ENCODE peak calls at places on chromosomes 5 and 9, in seven cellular contexts. One of them, this sample, is unnamed.

GRCh38 chr9:70403618-70404025 is 10.8 kb downstream of the KLF9 start:
- DNase-seq in stimulated activated CD8-positive, alpha-beta memory T cell treated with anti-CD3 and anti-CD28 coated beads, Interleukin-15, amount 100 ng/mL, for 1 hour: no peak
- DNase-seq in AG08395: peak
- DNase-seq in A673: no peak
- DNase-seq in right lobe of liver: no peak
- DNase-seq in NCI-H510A treated with DMSO at 0.1 percent for 48 hours: no peak
- DNase-seq in H54: no peak
- DNase-seq in this sample: no peak

GRCh38 chr9:108104991-108105390 is 615.4 kb upstream of the KLF4 start:
- DNase-seq in stimulated activated CD8-positive, alpha-beta memory T cell treated with anti-CD3 and anti-CD28 coated beads, Interleukin-15, amount 100 ng/mL, for 1 hour: no peak
- DNase-seq in H54: no peak
- DNase-seq in right lobe of liver: no peak
- DNase-seq in AG08395: no peak
- DNase-seq in A673: no peak
- DNase-seq in NCI-H510A treated with DMSO at 0.1 percent for 48 hours: peak
- DNase-seq in this sample: no peak

GRCh38 chr5:1513326-1514026 is 10.3 kb downstream of the LPCAT1 start:
- DNase-seq in right lobe of liver: peak
- DNase-seq in A673: no peak
- DNase-seq in AG08395: no peak
- DNase-seq in stimulated activated CD8-positive, alpha-beta memory T cell treated with anti-CD3 and anti-CD28 coated beads, Interleukin-15, amount 100 ng/mL, for 1 hour: no peak
- DNase-seq in H54: no peak
- DNase-seq in NCI-H510A treated with DMSO at 0.1 percent for 48 hours: no peak
- DNase-seq in this sample: no peak

GRCh38 chr9:94847486-94847885 is 121.0 kb downstream of the AOPEP start:
- DNase-seq in right lobe of liver: no peak
- DNase-seq in stimulated activated CD8-positive, alpha-beta memory T cell treated with anti-CD3 and anti-CD28 coated beads, Interleukin-15, amount 100 ng/mL, for 1 hour: no peak
- DNase-seq in A673: peak
- DNase-seq in NCI-H510A treated with DMSO at 0.1 percent for 48 hours: no peak
- DNase-seq in H54: no peak
- DNase-seq in AG08395: peak
- DNase-seq in this sample: peak

GRCh38 chr5:143249851-143250250 is 153.6 kb downstream of the NR3C1 start:
- DNase-seq in stimulated activated CD8-positive, alpha-beta memory T cell treated with anti-CD3 and anti-CD28 coated beads, Interleukin-15, amount 100 ng/mL, for 1 hour: no peak
- DNase-seq in right lobe of liver: no peak
- DNase-seq in H54: no peak
- DNase-seq in AG08395: no peak
- DNase-seq in A673: no peak
- DNase-seq in NCI-H510A treated with DMSO at 0.1 percent for 48 hours: no peak
- DNase-seq in this sample: no peak

GRCh38 chr9:4420351-4420750 is 69.9 kb upstream of the SLC1A1 start:
- DNase-seq in H54: no peak
- DNase-seq in right lobe of liver: no peak
- DNase-seq in stimulated activated CD8-positive, alpha-beta memory T cell treated with anti-CD3 and anti-CD28 coated beads, Interleukin-15, amount 100 ng/mL, for 1 hour: no peak
- DNase-seq in AG08395: no peak
- DNase-seq in NCI-H510A treated with DMSO at 0.1 percent for 48 hours: no peak
- DNase-seq in A673: no peak
- DNase-seq in this sample: no peak

GRCh38 chr5:35470866-35471265 is 146.8 kb upstream of the SPEF2 start:
- DNase-seq in H54: no peak
- DNase-seq in stimulated activated CD8-positive, alpha-beta memory T cell treated with anti-CD3 and anti-CD28 coated beads, Interleukin-15, amount 100 ng/mL, for 1 hour: no peak
- DNase-seq in AG08395: peak
- DNase-seq in A673: no peak
- DNase-seq in right lobe of liver: no peak
- DNase-seq in NCI-H510A treated with DMSO at 0.1 percent for 48 hours: no peak
- DNase-seq in this sample: peak

GRCh38 chr9:135903358-135903656 is 4.0 kb downstream of the CAMSAP1 start:
- DNase-seq in stimulated activated CD8-positive, alpha-beta memory T cell treated with anti-CD3 and anti-CD28 coated beads, Interleukin-15, amount 100 ng/mL, for 1 hour: no peak
- DNase-seq in A673: no peak
- DNase-seq in right lobe of liver: no peak
- DNase-seq in AG08395: no peak
- DNase-seq in H54: no peak
- DNase-seq in NCI-H510A treated with DMSO at 0.1 percent for 48 hours: no peak
- DNase-seq in this sample: no peak

GRCh38 chr5:42811591-42812392 is at the start of gene SELENOP:
- DNase-seq in AG08395: peak
- DNase-seq in right lobe of liver: peak
- DNase-seq in H54: peak
- DNase-seq in stimulated activated CD8-positive, alpha-beta memory T cell treated with anti-CD3 and anti-CD28 coated beads, Interleukin-15, amount 100 ng/mL, for 1 hour: no peak
- DNase-seq in A673: no peak
- DNase-seq in NCI-H510A treated with DMSO at 0.1 percent for 48 hours: peak
- DNase-seq in this sample: no peak

GRCh38 chr9:11194249-11194648 is 581.4 kb upstream of the PTPRD start:
- DNase-seq in AG08395: no peak
- DNase-seq in right lobe of liver: no peak
- DNase-seq in A673: no peak
- DNase-seq in H54: no peak
- DNase-seq in NCI-H510A treated with DMSO at 0.1 percent for 48 hours: no peak
- DNase-seq in stimulated activated CD8-positive, alpha-beta memory T cell treated with anti-CD3 and anti-CD28 coated beads, Interleukin-15, amount 100 ng/mL, for 1 hour: no peak
- DNase-seq in this sample: no peak

GRCh38 chr5:171825046-171825445 is 39.4 kb downstream of the SMIM23 start:
- DNase-seq in right lobe of liver: no peak
- DNase-seq in stimulated activated CD8-positive, alpha-beta memory T cell treated with anti-CD3 and anti-CD28 coated beads, Interleukin-15, amount 100 ng/mL, for 1 hour: no peak
- DNase-seq in NCI-H510A treated with DMSO at 0.1 percent for 48 hours: no peak
- DNase-seq in A673: no peak
- DNase-seq in H54: no peak
- DNase-seq in AG08395: no peak
- DNase-seq in this sample: no peak

GRCh38 chr5:123720955-123721354 is 209.0 kb downstream of the CSNK1G3 start:
- DNase-seq in NCI-H510A treated with DMSO at 0.1 percent for 48 hours: no peak
- DNase-seq in right lobe of liver: no peak
- DNase-seq in stimulated activated CD8-positive, alpha-beta memory T cell treated with anti-CD3 and anti-CD28 coated beads, Interleukin-15, amount 100 ng/mL, for 1 hour: no peak
- DNase-seq in H54: no peak
- DNase-seq in AG08395: no peak
- DNase-seq in A673: no peak
- DNase-seq in this sample: no peak

GRCh38 chr9:128159073-128159783 is 837 bp upstream of the BBLN start:
- DNase-seq in A673: no peak
- DNase-seq in AG08395: no peak
- DNase-seq in right lobe of liver: no peak
- DNase-seq in NCI-H510A treated with DMSO at 0.1 percent for 48 hours: peak
- DNase-seq in H54: no peak
- DNase-seq in stimulated activated CD8-positive, alpha-beta memory T cell treated with anti-CD3 and anti-CD28 coated beads, Interleukin-15, amount 100 ng/mL, for 1 hour: peak
- DNase-seq in this sample: no peak

GRCh38 chr9:114503009-114503408 is 2.3 kb downstream of the WHRN start:
- DNase-seq in A673: peak
- DNase-seq in AG08395: no peak
- DNase-seq in NCI-H510A treated with DMSO at 0.1 percent for 48 hours: peak
- DNase-seq in right lobe of liver: no peak
- DNase-seq in H54: no peak
- DNase-seq in stimulated activated CD8-positive, alpha-beta memory T cell treated with anti-CD3 and anti-CD28 coated beads, Interleukin-15, amount 100 ng/mL, for 1 hour: no peak
- DNase-seq in this sample: no peak

GRCh38 chr5:174311531-174312269 is 266.2 kb downstream of the NSG2 start:
- DNase-seq in AG08395: peak
- DNase-seq in stimulated activated CD8-positive, alpha-beta memory T cell treated with anti-CD3 and anti-CD28 coated beads, Interleukin-15, amount 100 ng/mL, for 1 hour: peak
- DNase-seq in A673: peak
- DNase-seq in NCI-H510A treated with DMSO at 0.1 percent for 48 hours: peak
- DNase-seq in H54: peak
- DNase-seq in right lobe of liver: peak
- DNase-seq in this sample: peak

GRCh38 chr5:180330810-180331646 is 22.1 kb downstream of the GFPT2 start:
- DNase-seq in H54: peak
- DNase-seq in AG08395: peak
- DNase-seq in right lobe of liver: no peak
- DNase-seq in stimulated activated CD8-positive, alpha-beta memory T cell treated with anti-CD3 and anti-CD28 coated beads, Interleukin-15, amount 100 ng/mL, for 1 hour: no peak
- DNase-seq in NCI-H510A treated with DMSO at 0.1 percent for 48 hours: no peak
- DNase-seq in A673: no peak
- DNase-seq in this sample: peak

GRCh38 chr5:96079075-96079474 is 117.4 kb upstream of the ELL2 start:
- DNase-seq in NCI-H510A treated with DMSO at 0.1 percent for 48 hours: no peak
- DNase-seq in right lobe of liver: no peak
- DNase-seq in H54: no peak
- DNase-seq in A673: peak
- DNase-seq in AG08395: peak
- DNase-seq in stimulated activated CD8-positive, alpha-beta memory T cell treated with anti-CD3 and anti-CD28 coated beads, Interleukin-15, amount 100 ng/mL, for 1 hour: no peak
- DNase-seq in this sample: peak

GRCh38 chr5:79611046-79611829 is 1.0 kb upstream of the TENT2 start:
- DNase-seq in H54: no peak
- DNase-seq in stimulated activated CD8-positive, alpha-beta memory T cell treated with anti-CD3 and anti-CD28 coated beads, Interleukin-15, amount 100 ng/mL, for 1 hour: no peak
- DNase-seq in A673: no peak
- DNase-seq in AG08395: no peak
- DNase-seq in right lobe of liver: no peak
- DNase-seq in NCI-H510A treated with DMSO at 0.1 percent for 48 hours: no peak
- DNase-seq in this sample: no peak

GRCh38 chr5:2430606-2431005 is 320.9 kb downstream of the IRX2 start:
- DNase-seq in NCI-H510A treated with DMSO at 0.1 percent for 48 hours: peak
- DNase-seq in right lobe of liver: no peak
- DNase-seq in H54: no peak
- DNase-seq in A673: no peak
- DNase-seq in stimulated activated CD8-positive, alpha-beta memory T cell treated with anti-CD3 and anti-CD28 coated beads, Interleukin-15, amount 100 ng/mL, for 1 hour: no peak
- DNase-seq in AG08395: no peak
- DNase-seq in this sample: no peak

GRCh38 chr9:93466416-93467061 is 13.2 kb upstream of the FAM120AOS start:
- DNase-seq in NCI-H510A treated with DMSO at 0.1 percent for 48 hours: no peak
- DNase-seq in stimulated activated CD8-positive, alpha-beta memory T cell treated with anti-CD3 and anti-CD28 coated beads, Interleukin-15, amount 100 ng/mL, for 1 hour: no peak
- DNase-seq in H54: no peak
- DNase-seq in A673: no peak
- DNase-seq in right lobe of liver: no peak
- DNase-seq in AG08395: no peak
- DNase-seq in this sample: no peak

GRCh38 chr5:36666986-36667385 is 60.6 kb downstream of the SLC1A3 start:
- DNase-seq in A673: no peak
- DNase-seq in H54: no peak
- DNase-seq in AG08395: no peak
- DNase-seq in NCI-H510A treated with DMSO at 0.1 percent for 48 hours: no peak
- DNase-seq in stimulated activated CD8-positive, alpha-beta memory T cell treated with anti-CD3 and anti-CD28 coated beads, Interleukin-15, amount 100 ng/mL, for 1 hour: no peak
- DNase-seq in right lobe of liver: no peak
- DNase-seq in this sample: no peak

GRCh38 chr9:112002131-112002846 is 105.7 kb downstream of the UGCG start:
- DNase-seq in NCI-H510A treated with DMSO at 0.1 percent for 48 hours: peak
- DNase-seq in AG08395: no peak
- DNase-seq in stimulated activated CD8-positive, alpha-beta memory T cell treated with anti-CD3 and anti-CD28 coated beads, Interleukin-15, amount 100 ng/mL, for 1 hour: no peak
- DNase-seq in A673: no peak
- DNase-seq in H54: no peak
- DNase-seq in right lobe of liver: no peak
- DNase-seq in this sample: no peak

GRCh38 chr9:38318755-38319495 is 73.6 kb upstream of the ALDH1B1 start:
- DNase-seq in AG08395: no peak
- DNase-seq in H54: no peak
- DNase-seq in NCI-H510A treated with DMSO at 0.1 percent for 48 hours: no peak
- DNase-seq in right lobe of liver: no peak
- DNase-seq in stimulated activated CD8-positive, alpha-beta memory T cell treated with anti-CD3 and anti-CD28 coated beads, Interleukin-15, amount 100 ng/mL, for 1 hour: no peak
- DNase-seq in A673: no peak
- DNase-seq in this sample: peak

GRCh38 chr5:56729488-56729887 is 85.9 kb upstream of the MAP3K1 start:
- DNase-seq in right lobe of liver: no peak
- DNase-seq in H54: no peak
- DNase-seq in A673: no peak
- DNase-seq in NCI-H510A treated with DMSO at 0.1 percent for 48 hours: no peak
- DNase-seq in AG08395: no peak
- DNase-seq in stimulated activated CD8-positive, alpha-beta memory T cell treated with anti-CD3 and anti-CD28 coated beads, Interleukin-15, amount 100 ng/mL, for 1 hour: no peak
- DNase-seq in this sample: no peak

GRCh38 chr9:4579011-4579410 is 83.1 kb upstream of the PLPP6 start:
- DNase-seq in stimulated activated CD8-positive, alpha-beta memory T cell treated with anti-CD3 and anti-CD28 coated beads, Interleukin-15, amount 100 ng/mL, for 1 hour: no peak
- DNase-seq in NCI-H510A treated with DMSO at 0.1 percent for 48 hours: no peak
- DNase-seq in right lobe of liver: no peak
- DNase-seq in A673: no peak
- DNase-seq in H54: no peak
- DNase-seq in AG08395: no peak
- DNase-seq in this sample: peak

GRCh38 chr9:85064811-85065371 is 395.4 kb downstream of the NTRK2 start:
- DNase-seq in NCI-H510A treated with DMSO at 0.1 percent for 48 hours: no peak
- DNase-seq in A673: no peak
- DNase-seq in AG08395: no peak
- DNase-seq in right lobe of liver: no peak
- DNase-seq in stimulated activated CD8-positive, alpha-beta memory T cell treated with anti-CD3 and anti-CD28 coated beads, Interleukin-15, amount 100 ng/mL, for 1 hour: no peak
- DNase-seq in H54: no peak
- DNase-seq in this sample: no peak

GRCh38 chr5:6455571-6456200 is 7.0 kb downstream of the UBE2QL1 start:
- DNase-seq in NCI-H510A treated with DMSO at 0.1 percent for 48 hours: no peak
- DNase-seq in A673: no peak
- DNase-seq in right lobe of liver: no peak
- DNase-seq in stimulated activated CD8-positive, alpha-beta memory T cell treated with anti-CD3 and anti-CD28 coated beads, Interleukin-15, amount 100 ng/mL, for 1 hour: no peak
- DNase-seq in H54: no peak
- DNase-seq in AG08395: no peak
- DNase-seq in this sample: no peak

GRCh38 chr9:77648458-77649108 is 461 bp upstream of the GNA14 start:
- DNase-seq in right lobe of liver: peak
- DNase-seq in stimulated activated CD8-positive, alpha-beta memory T cell treated with anti-CD3 and anti-CD28 coated beads, Interleukin-15, amount 100 ng/mL, for 1 hour: no peak
- DNase-seq in AG08395: peak
- DNase-seq in A673: no peak
- DNase-seq in NCI-H510A treated with DMSO at 0.1 percent for 48 hours: peak
- DNase-seq in H54: no peak
- DNase-seq in this sample: peak

GRCh38 chr9:96478829-96479371 is 28.9 kb downstream of the HABP4 start:
- DNase-seq in stimulated activated CD8-positive, alpha-beta memory T cell treated with anti-CD3 and anti-CD28 coated beads, Interleukin-15, amount 100 ng/mL, for 1 hour: no peak
- DNase-seq in NCI-H510A treated with DMSO at 0.1 percent for 48 hours: no peak
- DNase-seq in right lobe of liver: no peak
- DNase-seq in H54: no peak
- DNase-seq in AG08395: no peak
- DNase-seq in A673: peak
- DNase-seq in this sample: peak

GRCh38 chr5:159402328-159402727 is 72.0 kb upstream of the IL12B start:
- DNase-seq in stimulated activated CD8-positive, alpha-beta memory T cell treated with anti-CD3 and anti-CD28 coated beads, Interleukin-15, amount 100 ng/mL, for 1 hour: no peak
- DNase-seq in H54: no peak
- DNase-seq in right lobe of liver: peak
- DNase-seq in A673: no peak
- DNase-seq in AG08395: no peak
- DNase-seq in NCI-H510A treated with DMSO at 0.1 percent for 48 hours: no peak
- DNase-seq in this sample: no peak

GRCh38 chr5:142906863-142907671 is 136.9 kb downstream of the ARHGAP26 start:
- DNase-seq in right lobe of liver: no peak
- DNase-seq in H54: no peak
- DNase-seq in A673: peak
- DNase-seq in stimulated activated CD8-positive, alpha-beta memory T cell treated with anti-CD3 and anti-CD28 coated beads, Interleukin-15, amount 100 ng/mL, for 1 hour: no peak
- DNase-seq in NCI-H510A treated with DMSO at 0.1 percent for 48 hours: no peak
- DNase-seq in AG08395: peak
- DNase-seq in this sample: peak

GRCh38 chr9:4077499-4078102 is 222.3 kb downstream of the GLIS3 start:
- DNase-seq in NCI-H510A treated with DMSO at 0.1 percent for 48 hours: no peak
- DNase-seq in right lobe of liver: peak
- DNase-seq in AG08395: peak
- DNase-seq in H54: peak
- DNase-seq in A673: peak
- DNase-seq in stimulated activated CD8-positive, alpha-beta memory T cell treated with anti-CD3 and anti-CD28 coated beads, Interleukin-15, amount 100 ng/mL, for 1 hour: peak
- DNase-seq in this sample: peak

GRCh38 chr9:132997591-132997990 is 19.1 kb downstream of the GFI1B start:
- DNase-seq in stimulated activated CD8-positive, alpha-beta memory T cell treated with anti-CD3 and anti-CD28 coated beads, Interleukin-15, amount 100 ng/mL, for 1 hour: no peak
- DNase-seq in H54: no peak
- DNase-seq in AG08395: peak
- DNase-seq in right lobe of liver: no peak
- DNase-seq in NCI-H510A treated with DMSO at 0.1 percent for 48 hours: no peak
- DNase-seq in A673: no peak
- DNase-seq in this sample: no peak

GRCh38 chr9:4086119-4087088 is 213.5 kb downstream of the GLIS3 start:
- DNase-seq in NCI-H510A treated with DMSO at 0.1 percent for 48 hours: no peak
- DNase-seq in right lobe of liver: no peak
- DNase-seq in A673: peak
- DNase-seq in H54: no peak
- DNase-seq in stimulated activated CD8-positive, alpha-beta memory T cell treated with anti-CD3 and anti-CD28 coated beads, Interleukin-15, amount 100 ng/mL, for 1 hour: no peak
- DNase-seq in AG08395: no peak
- DNase-seq in this sample: no peak

GRCh38 chr5:73522989-73523388 is 24.7 kb downstream of the BTF3 start:
- DNase-seq in right lobe of liver: no peak
- DNase-seq in NCI-H510A treated with DMSO at 0.1 percent for 48 hours: no peak
- DNase-seq in H54: no peak
- DNase-seq in AG08395: no peak
- DNase-seq in stimulated activated CD8-positive, alpha-beta memory T cell treated with anti-CD3 and anti-CD28 coated beads, Interleukin-15, amount 100 ng/mL, for 1 hour: no peak
- DNase-seq in A673: no peak
- DNase-seq in this sample: no peak

GRCh38 chr5:133538718-133539117 is 73.6 kb downstream of the FSTL4 start:
- DNase-seq in NCI-H510A treated with DMSO at 0.1 percent for 48 hours: no peak
- DNase-seq in stimulated activated CD8-positive, alpha-beta memory T cell treated with anti-CD3 and anti-CD28 coated beads, Interleukin-15, amount 100 ng/mL, for 1 hour: no peak
- DNase-seq in A673: no peak
- DNase-seq in AG08395: no peak
- DNase-seq in H54: no peak
- DNase-seq in right lobe of liver: no peak
- DNase-seq in this sample: no peak

GRCh38 chr5:7392401-7393024 is 3.4 kb upstream of the ADCY2 start:
- DNase-seq in H54: peak
- DNase-seq in right lobe of liver: no peak
- DNase-seq in A673: peak
- DNase-seq in NCI-H510A treated with DMSO at 0.1 percent for 48 hours: peak
- DNase-seq in stimulated activated CD8-positive, alpha-beta memory T cell treated with anti-CD3 and anti-CD28 coated beads, Interleukin-15, amount 100 ng/mL, for 1 hour: no peak
- DNase-seq in AG08395: peak
- DNase-seq in this sample: peak

GRCh38 chr9:37575921-37576721 is at the start of gene FBXO10:
- DNase-seq in stimulated activated CD8-positive, alpha-beta memory T cell treated with anti-CD3 and anti-CD28 coated beads, Interleukin-15, amount 100 ng/mL, for 1 hour: peak
- DNase-seq in right lobe of liver: peak
- DNase-seq in NCI-H510A treated with DMSO at 0.1 percent for 48 hours: peak
- DNase-seq in H54: no peak
- DNase-seq in A673: peak
- DNase-seq in AG08395: peak
- DNase-seq in this sample: peak